ENCODE peak calls at places on chromosomes 3 and 15, in ten cellular contexts. Q is esophagus muscularis mucosa, A is adrenal gland, G is stomach, W is endodermal cell, F is psoas muscle, R is left ventricle myocardium inferior, H is A549, I is brain microvascular endothelial cell, D is IMR-90. O is an unnamed sample.

GRCh38 chr15:101029971-101030661 is 111.0 kb downstream of the LRRK1 start:
- DNase-seq in Q (peak; percentile 62), A (no peak), G (peak; percentile 15), W (peak; percentile 26), F (no peak), R (no peak), H (no peak), I (no peak), D (no peak), O (peak; percentile 39)

GRCh38 chr15:65263313-65263712 is 23.4 kb downstream of the PARP16 start:
- DNase-seq in Q (no peak), A (no peak), G (no peak), W (no peak), F (no peak), R (no peak), H (no peak), I (no peak), D (peak; percentile 52), O (no peak)

GRCh38 chr3:12286927-12287726 is 1.7 kb upstream of the PPARG start:
- DNase-seq in Q (no peak), A (no peak), G (peak; percentile 49), W (peak; percentile 76), F (peak; percentile 20), R (peak; percentile 31), H (peak; percentile 22), I (no peak), D (no peak), O (peak; percentile 74)

GRCh38 chr3:125160911-125161371 is 51.6 kb downstream of the SLC12A8 start:
- DNase-seq in Q (no peak), A (no peak), G (no peak), W (peak; percentile 30), F (no peak), R (no peak), H (no peak), I (no peak), D (peak; percentile 62), O (no peak)

GRCh38 chr3:20569310-20569709 is 383.3 kb upstream of the SGO1 start:
- DNase-seq in Q (no peak), A (no peak), G (no peak), W (no peak), F (no peak), R (no peak), H (no peak), I (no peak), D (no peak), O (no peak)

GRCh38 chr15:78907577-78907976 is 34.9 kb downstream of the MORF4L1 start:
- DNase-seq in Q (no peak), A (no peak), G (no peak), W (peak; percentile 89), F (no peak), R (no peak), H (no peak), I (no peak), D (no peak), O (no peak)

GRCh38 chr3:135966349-135966695 is 794 bp downstream of the PPP2R3A start:
- DNase-seq in Q (no peak), A (no peak), G (no peak), W (no peak), F (no peak), R (no peak), H (no peak), I (no peak), D (no peak), O (no peak)

GRCh38 chr15:67066041-67067021 is 929 bp downstream of the SMAD3 start:
- DNase-seq in Q (no peak), A (peak; percentile 37), G (no peak), W (peak; percentile 70), F (no peak), R (peak; percentile 28), H (no peak), I (no peak), D (peak; percentile 28), O (peak; percentile 60)

GRCh38 chr15:80932989-80933388 is 56.6 kb downstream of the MESD start:
- DNase-seq in Q (no peak), A (peak; percentile 15), G (no peak), W (no peak), F (peak; percentile 25), R (peak; percentile 56), H (no peak), I (peak; percentile 14), D (peak; percentile 93), O (no peak)

GRCh38 chr15:80929225-80929624 is 60.4 kb downstream of the MESD start:
- DNase-seq in Q (no peak), A (no peak), G (no peak), W (no peak), F (no peak), R (no peak), H (no peak), I (peak; percentile 46), D (peak; percentile 89), O (no peak)

GRCh38 chr15:80929689-80930088 is 59.9 kb downstream of the MESD start:
- DNase-seq in Q (no peak), A (no peak), G (no peak), W (no peak), F (no peak), R (no peak), H (no peak), I (peak; percentile 17), D (peak; percentile 58), O (no peak)

GRCh38 chr15:80931191-80931590 is 58.4 kb downstream of the MESD start:
- DNase-seq in Q (no peak), A (no peak), G (no peak), W (no peak), F (no peak), R (no peak), H (no peak), I (no peak), D (no peak), O (no peak)

GRCh38 chr15:80931721-80932609 is 57.7 kb downstream of the MESD start:
- DNase-seq in Q (no peak), A (no peak), G (no peak), W (no peak), F (peak; percentile 64), R (no peak), H (no peak), I (no peak), D (no peak), O (no peak)
- H3K4me3 ChIP-seq in Q (no peak overlapping the region), A (no peak overlapping the region), G (no peak overlapping the region), W (no peak overlapping the region), F (no peak overlapping the region), R (no peak overlapping the region), H (no peak overlapping the region), I (no peak overlapping the region), D (no peak overlapping the region), O (no peak overlapping the region)

DNA sequence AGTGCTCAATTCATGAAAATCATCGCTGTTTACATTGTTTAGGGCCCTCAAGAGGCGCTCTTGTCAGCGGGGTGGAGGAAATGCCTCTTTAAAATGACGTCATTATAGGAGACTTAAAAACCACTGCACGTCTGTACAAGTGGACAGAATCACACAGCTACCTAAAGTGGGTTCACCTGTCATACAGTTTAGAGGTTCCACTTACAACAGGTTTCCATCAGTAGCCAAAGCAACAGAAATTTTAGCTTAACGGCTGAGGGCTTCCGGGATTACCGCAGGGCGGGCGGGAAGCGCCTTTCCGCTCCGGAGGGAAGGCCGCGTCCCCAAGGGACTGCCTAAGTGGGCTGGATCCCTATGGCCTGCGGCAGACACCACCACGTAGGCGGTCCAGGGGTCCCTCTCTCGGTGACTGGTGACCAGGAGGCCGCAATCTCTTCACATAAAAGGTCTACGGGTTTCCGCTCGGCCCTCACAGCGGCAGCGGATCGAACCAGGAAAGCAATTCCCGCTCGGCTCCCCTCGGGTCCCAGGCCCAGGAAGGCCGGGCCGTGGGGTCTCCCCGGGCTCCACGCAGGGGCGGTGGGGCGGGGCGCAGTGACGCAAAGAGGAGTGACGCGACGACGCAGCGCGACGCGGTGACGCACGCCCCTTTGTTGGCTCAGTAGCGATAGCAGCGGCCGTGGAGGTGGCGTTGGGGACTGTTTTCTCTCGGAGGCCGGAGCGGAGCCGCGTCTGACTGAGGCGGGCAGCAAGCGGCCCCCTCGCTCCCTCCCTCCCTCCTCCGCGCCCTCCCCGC is at the start of gene ARIH1:
- DNase-seq in Q (peak; percentile 99), A (peak; percentile 98), G (peak; percentile 98), W (peak; percentile 99), F (peak; percentile 97), R (peak; percentile 97), H (peak; percentile 99), I (peak; percentile 93), D (peak; percentile 94), O (peak; percentile 97)
- TF ChIP-seq CTCF in Q (no peak), A (peak; percentile 18), G (no peak), W (peak; percentile 24), F (peak; percentile 34), R (peak; percentile 26), H (peak; percentile 53), I (peak; percentile 65), D (peak; percentile 53), O (no peak)

DNA sequence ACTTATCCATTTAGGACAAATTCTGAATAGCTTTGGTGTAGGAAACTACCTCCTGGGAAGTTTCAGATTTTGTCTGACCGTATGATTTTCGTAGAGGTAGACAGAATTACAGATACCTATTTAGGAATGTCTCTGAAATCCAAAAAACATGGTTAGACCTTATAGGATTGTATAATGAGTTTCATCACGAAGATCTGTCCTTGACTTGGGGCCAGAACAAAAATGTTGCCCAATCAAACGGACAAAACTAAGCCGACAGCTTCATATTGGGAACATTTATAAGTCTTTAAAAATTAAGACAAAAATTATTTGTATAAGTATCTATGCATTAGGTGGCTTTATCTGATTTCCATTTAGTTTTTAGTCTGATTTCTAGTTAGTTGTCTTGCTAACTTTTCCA is 32.6 kb downstream of the MNS1 start:
- DNase-seq in Q (no peak), A (no peak), G (no peak), W (no peak), F (no peak), R (no peak), H (no peak), I (no peak), D (no peak), O (no peak)
- H3K27ac ChIP-seq in Q (no peak overlapping the region), A (no peak overlapping the region), G (no peak overlapping the region), W (no peak overlapping the region), F (no peak overlapping the region), R (no peak overlapping the region), H (no peak overlapping the region), I (no peak overlapping the region), D (no peak overlapping the region), O (no peak overlapping the region)

GRCh38 chr3:46380471-46381215 is 9.9 kb downstream of the CCR5 start:
- DNase-seq in Q (no peak), A (no peak), G (no peak), W (peak; percentile 66), F (no peak), R (no peak), H (no peak), I (no peak), D (no peak), O (no peak)

GRCh38 chr3:46381662-46382061 is 10.9 kb downstream of the CCR5 start:
- DNase-seq in Q (no peak), A (no peak), G (no peak), W (peak; percentile 47), F (no peak), R (no peak), H (no peak), I (no peak), D (no peak), O (no peak)

GRCh38 chr3:46383211-46383945 is 12.6 kb downstream of the CCR5 start:
- DNase-seq in Q (no peak), A (no peak), G (peak; percentile 55), W (peak; percentile 22), F (no peak), R (no peak), H (no peak), I (no peak), D (no peak), O (peak; percentile 39)

GRCh38 chr3:46386206-46386605 is 15.5 kb downstream of the CCR5 start:
- DNase-seq in Q (no peak), A (no peak), G (no peak), W (no peak), F (no peak), R (no peak), H (peak; percentile 10), I (peak; percentile 54), D (peak; percentile 52), O (peak; percentile 58)

GRCh38 chr3:46383946-46384330 is 13.2 kb downstream of the CCR5 start:
- DNase-seq in Q (no peak), A (no peak), G (no peak), W (peak; percentile 17), F (no peak), R (no peak), H (no peak), I (no peak), D (no peak), O (no peak)
- H3K4me3 ChIP-seq in Q (no peak overlapping the region), A (no peak overlapping the region), G (no peak overlapping the region), W (no peak overlapping the region), F (no peak overlapping the region), R (no peak overlapping the region), H (no peak overlapping the region), I (no peak overlapping the region), D (no peak overlapping the region), O (no peak overlapping the region)

O was measured in Peyer's patch.